ENCODE peak calls at places on chromosome 3, in five cellular contexts. I is adrenal gland; M is breast epithelium; R is naive thymus-derived CD4-positive, alpha-beta T cell; A is esophagus squamous epithelium. T is an unnamed sample.

GRCh38 chr3:16511561-16512434 is 1.7 kb downstream of the RFTN1 start:
- DNase-seq in M (peak; percentile 30), A (peak; percentile 24), I (peak; percentile 60), R (peak; percentile 70), T (no peak)

GRCh38 chr3:123416647-123417046 is 32.2 kb downstream of the ADCY5 start:
- DNase-seq in A (no peak), M (no peak), I (no peak), R (no peak), T (no peak)

GRCh38 chr3:197465197-197465995 is 90.4 kb downstream of the BDH1 start:
- DNase-seq in A (no peak), M (no peak), R (no peak), I (no peak), T (no peak)

GRCh38 chr3:158992466-158992865 is 190.6 kb downstream of the MFSD1 start:
- DNase-seq in I (no peak), A (no peak), R (no peak), M (no peak), T (no peak)

GRCh38 chr3:154120903-154121235 is 321 bp upstream of the ARHGEF26 start:
- DNase-seq in I (no peak), R (no peak), M (no peak), A (no peak), T (no peak)

GRCh38 chr3:192467230-192468186 is 259.8 kb downstream of the FGF12 start:
- DNase-seq in M (no peak), I (peak; percentile 62), A (no peak), R (peak; percentile 31), T (no peak)

GRCh38 chr3:25849641-25850040 is 59.8 kb downstream of the OXSM start:
- DNase-seq in I (no peak), A (no peak), R (no peak), M (no peak), T (no peak)

GRCh38 chr3:76638006-76638405 is 401.9 kb upstream of the ROBO2 start:
- DNase-seq in I (no peak), A (no peak), R (no peak), M (no peak), T (no peak)

GRCh38 chr3:5768546-5768945 is 581.0 kb downstream of the EDEM1 start:
- DNase-seq in A (no peak), R (no peak), M (no peak), I (no peak), T (no peak)

GRCh38 chr3:126313580-126314304 is 43.5 kb downstream of the KLF15 start:
- DNase-seq in M (no peak), I (no peak), A (no peak), R (no peak), T (peak; percentile 74)

GRCh38 chr3:192772495-192772894 is 45.2 kb upstream of the FGF12 start:
- DNase-seq in I (peak; percentile 20), A (no peak), R (no peak), M (no peak), T (no peak)

GRCh38 chr3:79415351-79415750 is 352.4 kb downstream of the ROBO1 start:
- DNase-seq in A (no peak), I (no peak), M (no peak), R (no peak), T (no peak)

GRCh38 chr3:71791634-71792033 is 6.7 kb upstream of the PROK2 start:
- DNase-seq in R (no peak), M (no peak), A (no peak), I (no peak), T (no peak)

GRCh38 chr3:71185733-71186455 is 397.6 kb downstream of the FOXP1 start:
- DNase-seq in M (no peak), A (no peak), I (no peak), R (no peak), T (no peak)

GRCh38 chr3:12727481-12727880 is 31.6 kb downstream of the TMEM40 start:
- DNase-seq in R (no peak), M (no peak), I (no peak), A (no peak), T (no peak)

GRCh38 chr3:99505200-99505599 is 133.2 kb upstream of the COL8A1 start:
- DNase-seq in M (no peak), I (no peak), R (no peak), A (no peak), T (no peak)

GRCh38 chr3:179853176-179853575 is 183.6 kb downstream of the PEX5L start:
- DNase-seq in R (no peak), M (no peak), I (no peak), A (no peak), T (no peak)

GRCh38 chr3:65545429-65545828 is 493.3 kb downstream of the MAGI1 start:
- DNase-seq in I (no peak), R (no peak), M (no peak), A (no peak), T (no peak)

GRCh38 chr3:193803288-193803687 is 210.3 kb downstream of the OPA1 start:
- DNase-seq in M (no peak), R (no peak), I (no peak), A (no peak), T (no peak)

GRCh38 chr3:184825456-184825855 is 13.5 kb downstream of the VPS8 start:
- DNase-seq in R (no peak), A (no peak), I (no peak), M (no peak), T (no peak)

GRCh38 chr3:160038862-160039562 is 50.4 kb downstream of the IL12A start:
- DNase-seq in R (peak; percentile 25), I (peak; percentile 39), A (no peak), M (peak; percentile 24), T (no peak)

GRCh38 chr3:148513066-148513671 is 184.5 kb upstream of the AGTR1 start:
- DNase-seq in M (no peak), A (no peak), I (no peak), R (no peak), T (no peak)

GRCh38 chr3:56826831-56827722 is 25.3 kb upstream of the ARHGEF3 start:
- DNase-seq in I (no peak), R (no peak), M (no peak), A (no peak), T (no peak)

GRCh38 chr3:111338059-111338698 is 203.8 kb upstream of the CD96 start:
- DNase-seq in M (no peak), A (no peak), R (no peak), I (peak; percentile 66), T (no peak)

GRCh38 chr3:197430502-197430901 is 125.3 kb downstream of the BDH1 start:
- DNase-seq in A (no peak), R (no peak), M (no peak), I (no peak), T (no peak)

GRCh38 chr3:45617430-45618080 is 23.0 kb downstream of the LIMD1 start:
- DNase-seq in M (peak; percentile 57), A (no peak), R (no peak), I (no peak), T (no peak)

GRCh38 chr3:136473716-136474326 is 223.7 kb downstream of the PCCB start:
- DNase-seq in I (no peak), M (no peak), R (no peak), A (no peak), T (no peak)

GRCh38 chr3:191809326-191809949 is 348.5 kb downstream of the PYDC2 start:
- DNase-seq in A (no peak), R (no peak), M (no peak), I (no peak), T (no peak)

GRCh38 chr3:144523396-144523795 is 551.8 kb downstream of the DIPK2A start:
- DNase-seq in M (no peak), I (no peak), R (no peak), A (no peak), T (no peak)

GRCh38 chr3:15241341-15241740 is 35.3 kb downstream of the CAPN7 start:
- DNase-seq in A (no peak), R (no peak), I (no peak), M (no peak), T (no peak)

GRCh38 chr3:32575451-32575850 is 4.8 kb upstream of the DYNC1LI1 start:
- DNase-seq in I (no peak), M (no peak), A (no peak), R (no peak), T (no peak)

GRCh38 chr3:28406241-28406640 is 57.6 kb upstream of the AZI2 start:
- DNase-seq in A (no peak), R (no peak), I (no peak), M (no peak), T (no peak)

GRCh38 chr3:138609898-138610266 is 1.3 kb downstream of the FAIM start:
- DNase-seq in I (no peak), R (no peak), M (no peak), A (no peak), T (no peak)

GRCh38 chr3:168952551-168952950 is 711.0 kb downstream of the MECOM start:
- DNase-seq in R (no peak), M (no peak), A (no peak), I (no peak), T (no peak)

GRCh38 chr3:89373459-89373858 is 266.0 kb downstream of the EPHA3 start:
- DNase-seq in R (no peak), I (no peak), A (no peak), M (no peak), T (no peak)

DNA sequence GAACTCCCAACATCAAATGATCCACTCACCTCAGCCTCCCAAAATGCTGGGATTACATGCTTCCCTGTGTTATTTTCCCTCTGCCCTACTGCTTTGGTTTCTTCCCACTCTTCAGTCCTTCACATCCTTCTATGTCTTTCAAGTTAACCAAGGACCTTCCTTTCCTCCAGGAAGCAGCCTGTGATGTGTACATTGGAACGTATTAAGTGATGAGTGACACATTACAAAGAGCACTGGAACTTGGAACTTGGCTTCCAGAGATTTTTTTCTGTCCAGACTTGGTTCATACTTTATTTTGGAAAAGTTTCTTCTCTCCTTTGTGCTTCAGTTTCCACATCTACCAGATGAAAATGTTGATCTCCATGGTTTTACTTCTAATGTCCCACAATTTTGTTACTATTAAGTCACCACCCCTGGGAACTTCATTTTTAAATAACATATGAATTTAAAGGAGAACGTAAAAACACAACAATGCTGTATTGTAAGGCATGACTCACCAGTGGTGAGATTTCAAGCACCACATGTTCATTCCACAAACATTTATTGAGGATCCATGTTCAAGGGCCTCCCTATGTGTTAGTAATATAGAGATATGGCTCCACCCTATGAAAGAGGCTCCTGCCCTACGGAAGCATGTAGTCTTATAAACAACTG is 290.7 kb upstream of the LMCD1 start:
- DNase-seq in A (no peak), M (no peak), I (no peak), R (no peak), T (no peak)
- H3K4me3 ChIP-seq in A (no peak overlapping the region), M (no peak overlapping the region), I (no peak overlapping the region), R (no peak overlapping the region), T (no peak overlapping the region)

GRCh38 chr3:47433796-47434195 is 41.9 kb downstream of the SCAP start:
- DNase-seq in M (peak; percentile 62), I (no peak), R (no peak), A (no peak), T (no peak)
- H3K36me3 ChIP-seq in M (no peaks in the 10 kb centered on the region), I (no peaks in the 10 kb centered on the region), R (peaks cover 16% of the 10 kb centered on the region), A (peaks cover 18% of the 10 kb centered on the region), T (peaks cover 28% of the 10 kb centered on the region)

GRCh38 chr3:149901770-149902169 is 68.9 kb downstream of the PFN2 start:
- DNase-seq in R (no peak), A (no peak), M (no peak), I (no peak), T (no peak)
- H3K4me3 ChIP-seq in R (no peak overlapping the region), A (no peak overlapping the region), M (no peak overlapping the region), I (no peak overlapping the region), T (no peak overlapping the region)

DNA sequence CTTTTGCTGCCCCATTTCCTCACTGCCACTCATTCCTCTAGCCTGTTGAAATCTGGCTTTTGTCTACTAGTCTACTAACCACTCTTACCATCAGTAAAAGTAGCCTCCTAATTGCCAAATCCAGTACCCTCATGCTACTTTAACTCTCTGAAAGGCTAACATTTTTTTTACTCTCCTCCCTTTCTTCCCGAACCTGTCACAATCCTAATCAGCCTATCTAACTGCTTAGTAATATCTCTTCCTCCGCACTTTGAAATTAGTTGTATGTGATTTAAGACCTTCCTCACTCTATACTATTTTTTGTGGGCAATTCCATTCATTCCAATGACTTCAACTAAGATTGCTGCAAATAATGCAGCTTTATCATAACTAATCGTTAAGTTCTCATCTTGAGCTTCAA is 3.7 kb downstream of the SENP7 start:
- DNase-seq in M (no peak), R (no peak), A (no peak), I (no peak), T (no peak)
- H3K36me3 ChIP-seq in M (no peaks in the 10 kb centered on the region), R (no peaks in the 10 kb centered on the region), A (no peaks in the 10 kb centered on the region), I (no peaks in the 10 kb centered on the region), T (no peaks in the 10 kb centered on the region)